ENCODE peak calls at places on chromosomes 11 and 22, in nine cellular contexts. P, J, N, I, Q, H, D, K and M are unnamed samples.

GRCh38 chr22:39148024-39148726 is 4.3 kb downstream of the CBX7 start:
- DNase-seq in Q (no peak), H (no peak), P (no peak), I (no peak), J (no peak), N (no peak), D (no peak), K (no peak), M (no peak)

GRCh38 chr11:119248750-119249670 is 42.9 kb downstream of the CBL start:
- DNase-seq in P (no peak), I (no peak), J (no peak), D (no peak), K (no peak), Q (no peak), H (no peak), N (no peak), M (no peak)

GRCh38 chr11:115759622-115760527 is 255.7 kb upstream of the CADM1 start:
- DNase-seq in I (peak; percentile 16), J (no peak), K (no peak), P (no peak), N (no peak), H (peak; percentile 29), Q (no peak), D (no peak), M (no peak)

GRCh38 chr11:11471196-11471595 is 118.1 kb upstream of the CSNK2A3 start:
- DNase-seq in P (no peak), K (no peak), I (no peak), Q (no peak), N (no peak), H (no peak), D (no peak), J (no peak), M (no peak)

GRCh38 chr22:24433001-24433867 is 5.8 kb downstream of the ADORA2A start:
- DNase-seq in D (no peak), J (no peak), N (no peak), H (no peak), K (no peak), I (no peak), P (no peak), Q (no peak), M (no peak)

GRCh38 chr11:35621620-35622019 is 3.4 kb downstream of the FJX1 start:
- DNase-seq in H (no peak), I (peak; percentile 31), K (no peak), Q (no peak), N (no peak), D (no peak), P (no peak), J (no peak), M (no peak)

GRCh38 chr22:19430890-19431541 is 517 bp downstream of the HIRA start:
- DNase-seq in K (peak; percentile 47), J (peak; percentile 19), N (no peak), Q (peak; percentile 18), P (peak; percentile 31), I (peak; percentile 39), H (no peak), D (peak; percentile 16), M (peak; percentile 14)

GRCh38 chr11:8963569-8964323 is 496 bp downstream of the TMEM9B start:
- DNase-seq in P (no peak), H (no peak), Q (peak; percentile 75), I (no peak), J (no peak), K (peak; percentile 85), N (peak; percentile 60), D (peak; percentile 86), M (peak; percentile 56)

GRCh38 chr11:100918551-100919500 is 210.8 kb downstream of the PGR start:
- DNase-seq in J (peak; percentile 43), I (peak; percentile 35), D (peak; percentile 60), K (no peak), N (no peak), Q (no peak), H (no peak), P (peak; percentile 38), M (no peak)

GRCh38 chr11:59138643-59139042 is 4.0 kb upstream of the FAM111A start:
- DNase-seq in J (no peak), P (no peak), K (no peak), D (no peak), H (no peak), N (no peak), I (no peak), Q (no peak), M (no peak)

GRCh38 chr22:47534150-47535133 is 772.0 kb downstream of the TBC1D22A start:
- DNase-seq in J (no peak), Q (no peak), I (no peak), K (no peak), P (peak; percentile 84), N (no peak), D (no peak), H (no peak), M (no peak)

GRCh38 chr22:11628651-11629511 is 3899.1 kb upstream of the OR11H1 start:
- DNase-seq in P (no peak), J (no peak), Q (no peak), D (no peak), K (no peak), I (no peak), N (no peak), H (no peak), M (no peak)

GRCh38 chr11:119483881-119484371 is 61.0 kb upstream of the THY1 start:
- DNase-seq in J (no peak), I (no peak), N (no peak), Q (no peak), P (no peak), D (no peak), K (no peak), H (no peak), M (no peak)

GRCh38 chr22:31062566-31063230 is 18.4 kb upstream of the SMTN start:
- DNase-seq in P (no peak), K (no peak), J (no peak), D (no peak), H (no peak), Q (no peak), I (no peak), N (no peak), M (no peak)

GRCh38 chr11:3223932-3224729 is 5.5 kb upstream of the MRGPRG start:
- DNase-seq in P (no peak), J (no peak), Q (no peak), I (no peak), H (no peak), K (no peak), N (no peak), D (no peak), M (no peak)

GRCh38 chr11:1758611-1759150 is 5.0 kb downstream of the CTSD start:
- DNase-seq in P (no peak), D (no peak), I (no peak), N (no peak), K (no peak), H (no peak), Q (no peak), J (no peak), M (no peak)

GRCh38 chr22:19632671-19633148 is 81.6 kb upstream of the SEPTIN5 start:
- DNase-seq in J (no peak), K (no peak), Q (no peak), I (no peak), D (no peak), H (no peak), P (no peak), N (no peak), M (no peak)

GRCh38 chr11:7656704-7657103 is 16.6 kb downstream of the CYB5R2 start:
- DNase-seq in P (no peak), I (no peak), H (no peak), J (no peak), N (no peak), Q (no peak), K (no peak), D (no peak), M (no peak)

GRCh38 chr11:46285594-46286033 is 8.2 kb downstream of the CREB3L1 start:
- DNase-seq in P (peak; percentile 76), K (no peak), H (no peak), Q (no peak), I (peak; percentile 86), D (no peak), J (peak; percentile 75), N (no peak), M (no peak)

GRCh38 chr22:48198489-48199459 is 1436.3 kb downstream of the TBC1D22A start:
- DNase-seq in D (no peak), H (no peak), Q (peak; percentile 19), P (no peak), I (no peak), K (no peak), J (no peak), N (no peak), M (no peak)

GRCh38 chr11:119236490-119236889 is 30.4 kb downstream of the CBL start:
- DNase-seq in P (peak; percentile 3), H (no peak), K (peak; percentile 16), J (peak; percentile 72), Q (no peak), I (peak; percentile 31), D (no peak), N (no peak), M (peak; percentile 28)

GRCh38 chr11:4919250-4919649 is at the start of gene OR51G2:
- DNase-seq in J (no peak), H (no peak), D (no peak), Q (no peak), K (no peak), I (no peak), P (no peak), N (no peak), M (no peak)

GRCh38 chr11:35099278-35100018 is 39.5 kb upstream of the CD44 start:
- DNase-seq in P (peak; percentile 90), D (no peak), H (no peak), Q (peak; percentile 39), I (peak; percentile 76), J (peak; percentile 69), K (no peak), N (no peak), M (peak; percentile 62)

GRCh38 chr11:102287963-102288744 is 29.1 kb upstream of the BIRC3 start:
- DNase-seq in D (peak; percentile 82), N (peak; percentile 18), I (peak; percentile 88), H (peak; percentile 54), P (peak; percentile 78), J (peak; percentile 82), Q (peak; percentile 79), K (peak; percentile 78), M (peak; percentile 79)

GRCh38 chr22:21632237-21632895 is at the start of gene CCDC116:
- DNase-seq in P (no peak), I (no peak), H (no peak), K (peak; percentile 54), D (no peak), N (peak; percentile 54), J (no peak), Q (no peak), M (no peak)

GRCh38 chr11:134370526-134371435 is 39.0 kb downstream of the GLB1L2 start:
- DNase-seq in N (no peak), P (no peak), H (no peak), D (no peak), Q (no peak), I (no peak), J (no peak), K (no peak), M (no peak)

GRCh38 chr22:43879901-43880742 is 11.7 kb downstream of the PNPLA5 start:
- DNase-seq in I (no peak), D (no peak), N (no peak), H (no peak), Q (no peak), P (no peak), K (no peak), J (no peak), M (no peak)

GRCh38 chr11:70411713-70412452 is 13.6 kb downstream of the CTTN start:
- DNase-seq in J (no peak), H (no peak), K (no peak), Q (no peak), D (no peak), N (no peak), P (no peak), I (no peak), M (no peak)

GRCh38 chr22:37892566-37893338 is 13.3 kb upstream of the MICALL1 start:
- DNase-seq in H (no peak), N (no peak), K (no peak), J (no peak), P (no peak), D (no peak), I (peak; percentile 38), Q (no peak), M (no peak)

GRCh38 chr11:3880724-3881123 is 25.3 kb downstream of the STIM1 start:
- DNase-seq in Q (no peak), N (no peak), P (peak; percentile 60), J (peak; percentile 58), H (no peak), I (no peak), D (peak; percentile 38), K (peak; percentile 72), M (peak; percentile 23)

GRCh38 chr11:29272019-29272654 is 744.7 kb downstream of the KCNA4 start:
- DNase-seq in J (peak; percentile 55), H (peak; percentile 45), D (no peak), N (no peak), Q (peak; percentile 67), P (peak; percentile 59), K (no peak), I (peak; percentile 63), M (peak; percentile 59)